ENCODE peak calls at places on chromosomes 7 and 10, in six cellular contexts. U is breast epithelium, Q is A549, J is HepG2, A is stomach, X is H1. M is an unnamed sample.
A peak's percentile ranks its signal among the peaks of the same experiment; 100 is the strongest.

GRCh38 chr10:1203216-1203615 is 147.0 kb downstream of the WDR37 start:
- DNase-seq in U (no peak), Q (no peak), J (no peak), A (no peak), X (no peak), M (no peak)

GRCh38 chr7:76201732-76202665 is at the start of gene SRRM3:
- DNase-seq in U (peak; percentile 20), Q (peak; percentile 84), J (peak; percentile 63), A (peak; percentile 78), X (no peak), M (peak; percentile 38)

GRCh38 chr7:601573-602340 is 82.1 kb upstream of the PDGFA start:
- DNase-seq in U (no peak), Q (no peak), J (no peak), A (peak; percentile 49), X (no peak), M (peak; percentile 53)

GRCh38 chr10:119578355-119578754 is 18.4 kb downstream of the TIAL1 start:
- DNase-seq in U (no peak), Q (no peak), J (no peak), A (no peak), X (no peak), M (no peak)

GRCh38 chr7:94656925-94657731 is 1.2 kb upstream of the SGCE start:
- DNase-seq in U (no peak), Q (peak; percentile 48), J (no peak), A (no peak), X (no peak), M (peak; percentile 17)

GRCh38 chr7:151659219-151659618 is 139.5 kb upstream of the RHEB start:
- DNase-seq in U (no peak), Q (no peak), J (no peak), A (no peak), X (no peak), M (no peak)

GRCh38 chr10:43151371-43151770 is 13.1 kb downstream of the CSGALNACT2 start:
- DNase-seq in U (no peak), Q (no peak), J (no peak), A (no peak), X (no peak), M (no peak)

GRCh38 chr10:122786269-122786668 is 59.4 kb downstream of the CUZD1 start:
- DNase-seq in U (no peak), Q (peak; percentile 3), J (peak; percentile 13), A (no peak), X (no peak), M (no peak)

GRCh38 chr10:69225681-69226080 is 5.5 kb downstream of the HKDC1 start:
- DNase-seq in U (no peak), Q (no peak), J (no peak), A (no peak), X (no peak), M (no peak)
- H3K4me1 ChIP-seq in U (no peaks in the 10 kb centered on the region), Q (peaks cover 65% of the 10 kb centered on the region), J (peaks cover 68% of the 10 kb centered on the region), A (peaks cover 4% of the 10 kb centered on the region), X (peaks cover 6% of the 10 kb centered on the region), M (no peaks in the 10 kb centered on the region)

DNA sequence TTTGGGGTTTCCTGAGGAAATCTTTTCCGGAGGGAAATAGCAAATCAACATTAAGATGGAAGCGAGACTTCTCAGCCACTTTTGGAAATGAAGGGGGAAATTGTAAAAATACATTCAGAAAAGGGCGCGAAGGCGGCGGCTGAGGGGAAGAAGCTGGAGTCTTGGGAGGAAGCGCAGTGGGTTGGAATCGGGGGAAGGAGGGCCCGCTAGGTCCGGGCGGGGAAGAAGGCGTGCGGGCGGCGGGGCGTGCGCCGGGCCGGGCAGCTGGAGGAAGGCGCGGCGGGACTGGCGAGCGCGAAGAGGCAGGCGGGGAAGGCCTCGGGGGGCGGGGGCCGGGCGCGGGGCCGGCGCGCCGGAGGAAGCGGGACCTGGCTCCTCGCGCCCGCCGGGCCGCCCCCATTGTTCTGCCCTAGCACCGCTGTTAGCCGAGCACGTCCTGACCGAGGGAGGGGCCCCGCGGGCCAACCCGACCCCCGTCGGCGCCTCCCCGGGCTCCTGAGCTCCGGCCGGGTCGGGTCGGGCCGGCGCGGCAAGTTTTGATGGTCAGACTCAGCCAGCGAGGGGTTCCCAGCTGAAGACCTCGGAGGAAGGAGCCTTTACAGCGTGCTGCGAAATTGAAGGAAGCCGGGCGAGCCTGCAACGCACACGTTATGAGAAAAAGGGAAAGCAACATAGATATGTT is 1.6 kb upstream of the SKIDA1 start:
- DNase-seq in U (no peak), Q (peak; percentile 72), J (peak; percentile 70), A (peak; percentile 54), X (no peak), M (peak; percentile 61)
- TF ChIP-seq POLR2A in U (no peak), Q (peak; percentile 6), J (peak; percentile 49), A (no peak), X (peak; percentile 66), M (peak; percentile 32)

GRCh38 chr7:100719523-100720319 is 547 bp upstream of the EPO start:
- DNase-seq in U (no peak), Q (peak; percentile 64), J (peak; percentile 75), A (no peak), X (no peak), M (peak; percentile 51)
- TF ChIP-seq CTCF in U (no peak), Q (peak; percentile 55), J (peak; percentile 61), A (no peak), X (peak; percentile 29), M (peak; percentile 56)

GRCh38 chr7:155850001-155850436 is 37.8 kb upstream of the SHH start:
- DNase-seq in U (no peak), Q (no peak), J (no peak), A (no peak), X (no peak), M (no peak)
- H3K4me1 ChIP-seq in U (no peaks in the 10 kb centered on the region), Q (peaks cover 6% of the 10 kb centered on the region), J (no peaks in the 10 kb centered on the region), A (no peaks in the 10 kb centered on the region), X (no peaks in the 10 kb centered on the region), M (no peaks in the 10 kb centered on the region)